ENCODE peak calls at places on chromosomes 2 and 18, in ten cellular contexts. One of them, this sample, is unnamed.
A peak's percentile ranks its signal among the peaks of the same experiment; 100 is the strongest.

GRCh38 chr2:191318037-191318728 is 73.0 kb downstream of the MYO1B start:
- DNase-seq in prostate gland: peak; percentile 45
- DNase-seq in NCI-H510A treated with DMSO at 0.1 percent for 48 hours: no peak
- DNase-seq in lower leg skin: no peak
- DNase-seq in activated naive CD8-positive, alpha-beta T cell treated with anti-CD3 and anti-CD28 coated beads, Interleukin-2, amount 50 U/mL, for 24 hours: no peak
- DNase-seq in GM12892: no peak
- DNase-seq in AG04450: no peak
- DNase-seq in WTC11: no peak
- DNase-seq in A549: no peak
- DNase-seq in Panc1: no peak
- DNase-seq in this sample: no peak

GRCh38 chr2:236754234-236754924 is 184.8 kb downstream of the ACKR3 start:
- DNase-seq in prostate gland: no peak
- DNase-seq in NCI-H510A treated with DMSO at 0.1 percent for 48 hours: peak; percentile 60
- DNase-seq in lower leg skin: no peak
- DNase-seq in activated naive CD8-positive, alpha-beta T cell treated with anti-CD3 and anti-CD28 coated beads, Interleukin-2, amount 50 U/mL, for 24 hours: no peak
- DNase-seq in GM12892: no peak
- DNase-seq in AG04450: no peak
- DNase-seq in WTC11: no peak
- DNase-seq in A549: no peak
- DNase-seq in Panc1: no peak
- DNase-seq in this sample: no peak

GRCh38 chr2:212928681-212929080 is 222.7 kb downstream of the IKZF2 start:
- DNase-seq in prostate gland: no peak
- DNase-seq in NCI-H510A treated with DMSO at 0.1 percent for 48 hours: no peak
- DNase-seq in lower leg skin: no peak
- DNase-seq in activated naive CD8-positive, alpha-beta T cell treated with anti-CD3 and anti-CD28 coated beads, Interleukin-2, amount 50 U/mL, for 24 hours: no peak
- DNase-seq in GM12892: no peak
- DNase-seq in AG04450: peak; percentile 11
- DNase-seq in WTC11: no peak
- DNase-seq in A549: no peak
- DNase-seq in Panc1: no peak
- DNase-seq in this sample: no peak

GRCh38 chr2:11631462-11631861 is 38.5 kb downstream of the NTSR2 start:
- DNase-seq in prostate gland: peak; percentile 30
- DNase-seq in NCI-H510A treated with DMSO at 0.1 percent for 48 hours: peak; percentile 62
- DNase-seq in lower leg skin: no peak
- DNase-seq in activated naive CD8-positive, alpha-beta T cell treated with anti-CD3 and anti-CD28 coated beads, Interleukin-2, amount 50 U/mL, for 24 hours: no peak
- DNase-seq in GM12892: no peak
- DNase-seq in AG04450: no peak
- DNase-seq in WTC11: no peak
- DNase-seq in A549: peak; percentile 12
- DNase-seq in Panc1: no peak
- DNase-seq in this sample: no peak

GRCh38 chr2:7796200-7796563 is 879.0 kb downstream of the RNF144A start:
- DNase-seq in prostate gland: no peak
- DNase-seq in NCI-H510A treated with DMSO at 0.1 percent for 48 hours: no peak
- DNase-seq in lower leg skin: no peak
- DNase-seq in activated naive CD8-positive, alpha-beta T cell treated with anti-CD3 and anti-CD28 coated beads, Interleukin-2, amount 50 U/mL, for 24 hours: no peak
- DNase-seq in GM12892: no peak
- DNase-seq in AG04450: no peak
- DNase-seq in WTC11: no peak
- DNase-seq in A549: no peak
- DNase-seq in Panc1: no peak
- DNase-seq in this sample: no peak

GRCh38 chr18:75341897-75342296 is 85.6 kb downstream of the SMIM21 start:
- DNase-seq in prostate gland: no peak
- DNase-seq in NCI-H510A treated with DMSO at 0.1 percent for 48 hours: no peak
- DNase-seq in lower leg skin: no peak
- DNase-seq in activated naive CD8-positive, alpha-beta T cell treated with anti-CD3 and anti-CD28 coated beads, Interleukin-2, amount 50 U/mL, for 24 hours: no peak
- DNase-seq in GM12892: no peak
- DNase-seq in AG04450: no peak
- DNase-seq in WTC11: no peak
- DNase-seq in A549: no peak
- DNase-seq in Panc1: no peak
- DNase-seq in this sample: no peak

GRCh38 chr2:3223080-3223923 is 154.3 kb downstream of the EIPR1 start:
- DNase-seq in prostate gland: no peak
- DNase-seq in NCI-H510A treated with DMSO at 0.1 percent for 48 hours: no peak
- DNase-seq in lower leg skin: no peak
- DNase-seq in activated naive CD8-positive, alpha-beta T cell treated with anti-CD3 and anti-CD28 coated beads, Interleukin-2, amount 50 U/mL, for 24 hours: peak; percentile 87
- DNase-seq in GM12892: peak; percentile 48
- DNase-seq in AG04450: peak; percentile 15
- DNase-seq in WTC11: no peak
- DNase-seq in A549: no peak
- DNase-seq in Panc1: no peak
- DNase-seq in this sample: peak; percentile 26

GRCh38 chr2:34316788-34317187 is 717.7 kb upstream of the FAM98A start:
- DNase-seq in prostate gland: no peak
- DNase-seq in NCI-H510A treated with DMSO at 0.1 percent for 48 hours: no peak
- DNase-seq in lower leg skin: no peak
- DNase-seq in activated naive CD8-positive, alpha-beta T cell treated with anti-CD3 and anti-CD28 coated beads, Interleukin-2, amount 50 U/mL, for 24 hours: no peak
- DNase-seq in GM12892: no peak
- DNase-seq in AG04450: no peak
- DNase-seq in WTC11: no peak
- DNase-seq in A549: no peak
- DNase-seq in Panc1: no peak
- DNase-seq in this sample: no peak

GRCh38 chr18:55300469-55301195 is 287.4 kb downstream of the TCF4 start:
- DNase-seq in prostate gland: no peak
- DNase-seq in NCI-H510A treated with DMSO at 0.1 percent for 48 hours: peak; percentile 27
- DNase-seq in lower leg skin: no peak
- DNase-seq in activated naive CD8-positive, alpha-beta T cell treated with anti-CD3 and anti-CD28 coated beads, Interleukin-2, amount 50 U/mL, for 24 hours: no peak
- DNase-seq in GM12892: no peak
- DNase-seq in AG04450: no peak
- DNase-seq in WTC11: peak; percentile 13
- DNase-seq in A549: no peak
- DNase-seq in Panc1: no peak
- DNase-seq in this sample: no peak

GRCh38 chr2:231397928-231398294 is 2.4 kb downstream of the B3GNT7 start:
- DNase-seq in prostate gland: no peak
- DNase-seq in NCI-H510A treated with DMSO at 0.1 percent for 48 hours: no peak
- DNase-seq in lower leg skin: no peak
- DNase-seq in activated naive CD8-positive, alpha-beta T cell treated with anti-CD3 and anti-CD28 coated beads, Interleukin-2, amount 50 U/mL, for 24 hours: no peak
- DNase-seq in GM12892: no peak
- DNase-seq in AG04450: no peak
- DNase-seq in WTC11: no peak
- DNase-seq in A549: no peak
- DNase-seq in Panc1: no peak
- DNase-seq in this sample: no peak

GRCh38 chr2:119263656-119264055 is 40.0 kb downstream of the STEAP3 start:
- DNase-seq in prostate gland: no peak
- DNase-seq in NCI-H510A treated with DMSO at 0.1 percent for 48 hours: no peak
- DNase-seq in lower leg skin: no peak
- DNase-seq in activated naive CD8-positive, alpha-beta T cell treated with anti-CD3 and anti-CD28 coated beads, Interleukin-2, amount 50 U/mL, for 24 hours: no peak
- DNase-seq in GM12892: no peak
- DNase-seq in AG04450: no peak
- DNase-seq in WTC11: no peak
- DNase-seq in A549: no peak
- DNase-seq in Panc1: no peak
- DNase-seq in this sample: no peak

GRCh38 chr2:239292956-239293355 is 107.9 kb downstream of the HDAC4 start:
- DNase-seq in prostate gland: no peak
- DNase-seq in NCI-H510A treated with DMSO at 0.1 percent for 48 hours: no peak
- DNase-seq in lower leg skin: no peak
- DNase-seq in activated naive CD8-positive, alpha-beta T cell treated with anti-CD3 and anti-CD28 coated beads, Interleukin-2, amount 50 U/mL, for 24 hours: no peak
- DNase-seq in GM12892: no peak
- DNase-seq in AG04450: no peak
- DNase-seq in WTC11: peak; percentile 4
- DNase-seq in A549: no peak
- DNase-seq in Panc1: no peak
- DNase-seq in this sample: no peak

GRCh38 chr2:200796561-200796960 is 15.1 kb upstream of the BZW1 start:
- DNase-seq in prostate gland: no peak
- DNase-seq in NCI-H510A treated with DMSO at 0.1 percent for 48 hours: peak; percentile 15
- DNase-seq in lower leg skin: no peak
- DNase-seq in activated naive CD8-positive, alpha-beta T cell treated with anti-CD3 and anti-CD28 coated beads, Interleukin-2, amount 50 U/mL, for 24 hours: no peak
- DNase-seq in GM12892: no peak
- DNase-seq in AG04450: no peak
- DNase-seq in WTC11: no peak
- DNase-seq in A549: no peak
- DNase-seq in Panc1: no peak
- DNase-seq in this sample: no peak

GRCh38 chr18:46161721-46162421 is 57.7 kb downstream of the HAUS1 start:
- DNase-seq in prostate gland: no peak
- DNase-seq in NCI-H510A treated with DMSO at 0.1 percent for 48 hours: no peak
- DNase-seq in lower leg skin: no peak
- DNase-seq in activated naive CD8-positive, alpha-beta T cell treated with anti-CD3 and anti-CD28 coated beads, Interleukin-2, amount 50 U/mL, for 24 hours: no peak
- DNase-seq in GM12892: no peak
- DNase-seq in AG04450: no peak
- DNase-seq in WTC11: no peak
- DNase-seq in A549: no peak
- DNase-seq in Panc1: no peak
- DNase-seq in this sample: no peak

GRCh38 chr2:72367530-72368225 is 220.0 kb upstream of the CYP26B1 start:
- DNase-seq in prostate gland: peak; percentile 51
- DNase-seq in NCI-H510A treated with DMSO at 0.1 percent for 48 hours: no peak
- DNase-seq in lower leg skin: peak; percentile 46
- DNase-seq in activated naive CD8-positive, alpha-beta T cell treated with anti-CD3 and anti-CD28 coated beads, Interleukin-2, amount 50 U/mL, for 24 hours: no peak
- DNase-seq in GM12892: no peak
- DNase-seq in AG04450: peak; percentile 67
- DNase-seq in WTC11: peak; percentile 37
- DNase-seq in A549: peak; percentile 98
- DNase-seq in Panc1: no peak
- DNase-seq in this sample: no peak

GRCh38 chr2:201261911-201262310 is 1.6 kb downstream of the CASP8 start:
- DNase-seq in prostate gland: no peak
- DNase-seq in NCI-H510A treated with DMSO at 0.1 percent for 48 hours: no peak
- DNase-seq in lower leg skin: no peak
- DNase-seq in activated naive CD8-positive, alpha-beta T cell treated with anti-CD3 and anti-CD28 coated beads, Interleukin-2, amount 50 U/mL, for 24 hours: no peak
- DNase-seq in GM12892: no peak
- DNase-seq in AG04450: no peak
- DNase-seq in WTC11: no peak
- DNase-seq in A549: no peak
- DNase-seq in Panc1: no peak
- DNase-seq in this sample: no peak

GRCh38 chr2:105235388-105236059 is 6.0 kb upstream of the GPR45 start:
- DNase-seq in prostate gland: peak; percentile 75
- DNase-seq in NCI-H510A treated with DMSO at 0.1 percent for 48 hours: peak; percentile 74
- DNase-seq in lower leg skin: peak; percentile 66
- DNase-seq in activated naive CD8-positive, alpha-beta T cell treated with anti-CD3 and anti-CD28 coated beads, Interleukin-2, amount 50 U/mL, for 24 hours: peak; percentile 76
- DNase-seq in GM12892: no peak
- DNase-seq in AG04450: peak; percentile 49
- DNase-seq in WTC11: peak; percentile 88
- DNase-seq in A549: peak; percentile 82
- DNase-seq in Panc1: peak; percentile 50
- DNase-seq in this sample: peak; percentile 37

GRCh38 chr2:165584126-165584525 is 114.6 kb downstream of the CSRNP3 start:
- DNase-seq in prostate gland: no peak
- DNase-seq in NCI-H510A treated with DMSO at 0.1 percent for 48 hours: no peak
- DNase-seq in lower leg skin: no peak
- DNase-seq in activated naive CD8-positive, alpha-beta T cell treated with anti-CD3 and anti-CD28 coated beads, Interleukin-2, amount 50 U/mL, for 24 hours: no peak
- DNase-seq in GM12892: no peak
- DNase-seq in AG04450: no peak
- DNase-seq in WTC11: no peak
- DNase-seq in A549: no peak
- DNase-seq in Panc1: no peak
- DNase-seq in this sample: no peak

GRCh38 chr2:25822190-25823117 is 55.8 kb downstream of the ASXL2 start:
- DNase-seq in prostate gland: peak; percentile 34
- DNase-seq in NCI-H510A treated with DMSO at 0.1 percent for 48 hours: peak; percentile 50
- DNase-seq in lower leg skin: no peak
- DNase-seq in activated naive CD8-positive, alpha-beta T cell treated with anti-CD3 and anti-CD28 coated beads, Interleukin-2, amount 50 U/mL, for 24 hours: peak; percentile 80
- DNase-seq in GM12892: peak; percentile 24
- DNase-seq in AG04450: no peak
- DNase-seq in WTC11: peak; percentile 65
- DNase-seq in A549: peak; percentile 30
- DNase-seq in Panc1: no peak
- DNase-seq in this sample: peak; percentile 59

GRCh38 chr2:212683346-212683745 is 144.7 kb upstream of the ERBB4 start:
- DNase-seq in prostate gland: no peak
- DNase-seq in NCI-H510A treated with DMSO at 0.1 percent for 48 hours: no peak
- DNase-seq in lower leg skin: no peak
- DNase-seq in activated naive CD8-positive, alpha-beta T cell treated with anti-CD3 and anti-CD28 coated beads, Interleukin-2, amount 50 U/mL, for 24 hours: no peak
- DNase-seq in GM12892: no peak
- DNase-seq in AG04450: no peak
- DNase-seq in WTC11: no peak
- DNase-seq in A549: no peak
- DNase-seq in Panc1: no peak
- DNase-seq in this sample: no peak

GRCh38 chr2:29336741-29337340 is 221.6 kb downstream of the CLIP4 start:
- DNase-seq in prostate gland: no peak
- DNase-seq in NCI-H510A treated with DMSO at 0.1 percent for 48 hours: no peak
- DNase-seq in lower leg skin: no peak
- DNase-seq in activated naive CD8-positive, alpha-beta T cell treated with anti-CD3 and anti-CD28 coated beads, Interleukin-2, amount 50 U/mL, for 24 hours: no peak
- DNase-seq in GM12892: no peak
- DNase-seq in AG04450: no peak
- DNase-seq in WTC11: no peak
- DNase-seq in A549: no peak
- DNase-seq in Panc1: no peak
- DNase-seq in this sample: no peak

GRCh38 chr2:98385050-98385699 is 38.9 kb downstream of the CNGA3 start:
- DNase-seq in prostate gland: peak; percentile 66
- DNase-seq in NCI-H510A treated with DMSO at 0.1 percent for 48 hours: peak; percentile 71
- DNase-seq in lower leg skin: peak; percentile 43
- DNase-seq in activated naive CD8-positive, alpha-beta T cell treated with anti-CD3 and anti-CD28 coated beads, Interleukin-2, amount 50 U/mL, for 24 hours: peak; percentile 80
- DNase-seq in GM12892: peak; percentile 71
- DNase-seq in AG04450: peak; percentile 27
- DNase-seq in WTC11: peak; percentile 87
- DNase-seq in A549: peak; percentile 76
- DNase-seq in Panc1: peak; percentile 67
- DNase-seq in this sample: peak; percentile 76

GRCh38 chr2:174572556-174572955 is 25.0 kb downstream of the WIPF1 start:
- DNase-seq in prostate gland: no peak
- DNase-seq in NCI-H510A treated with DMSO at 0.1 percent for 48 hours: no peak
- DNase-seq in lower leg skin: no peak
- DNase-seq in activated naive CD8-positive, alpha-beta T cell treated with anti-CD3 and anti-CD28 coated beads, Interleukin-2, amount 50 U/mL, for 24 hours: no peak
- DNase-seq in GM12892: no peak
- DNase-seq in AG04450: no peak
- DNase-seq in WTC11: no peak
- DNase-seq in A549: no peak
- DNase-seq in Panc1: no peak
- DNase-seq in this sample: no peak

GRCh38 chr2:98478088-98478551 is 33.5 kb downstream of the INPP4A start:
- DNase-seq in prostate gland: no peak
- DNase-seq in NCI-H510A treated with DMSO at 0.1 percent for 48 hours: no peak
- DNase-seq in lower leg skin: no peak
- DNase-seq in activated naive CD8-positive, alpha-beta T cell treated with anti-CD3 and anti-CD28 coated beads, Interleukin-2, amount 50 U/mL, for 24 hours: no peak
- DNase-seq in GM12892: no peak
- DNase-seq in AG04450: no peak
- DNase-seq in WTC11: no peak
- DNase-seq in A549: no peak
- DNase-seq in Panc1: no peak
- DNase-seq in this sample: no peak

GRCh38 chr2:144449028-144449406 is 70.9 kb downstream of the ZEB2 start:
- DNase-seq in prostate gland: no peak
- DNase-seq in NCI-H510A treated with DMSO at 0.1 percent for 48 hours: no peak
- DNase-seq in lower leg skin: no peak
- DNase-seq in activated naive CD8-positive, alpha-beta T cell treated with anti-CD3 and anti-CD28 coated beads, Interleukin-2, amount 50 U/mL, for 24 hours: no peak
- DNase-seq in GM12892: no peak
- DNase-seq in AG04450: no peak
- DNase-seq in WTC11: peak; percentile 57
- DNase-seq in A549: peak; percentile 7
- DNase-seq in Panc1: no peak
- DNase-seq in this sample: peak; percentile 14

GRCh38 chr18:10041180-10041579 is 127.4 kb downstream of the VAPA start:
- DNase-seq in prostate gland: peak; percentile 16
- DNase-seq in NCI-H510A treated with DMSO at 0.1 percent for 48 hours: no peak
- DNase-seq in lower leg skin: peak; percentile 79
- DNase-seq in activated naive CD8-positive, alpha-beta T cell treated with anti-CD3 and anti-CD28 coated beads, Interleukin-2, amount 50 U/mL, for 24 hours: no peak
- DNase-seq in GM12892: no peak
- DNase-seq in AG04450: no peak
- DNase-seq in WTC11: no peak
- DNase-seq in A549: no peak
- DNase-seq in Panc1: no peak
- DNase-seq in this sample: no peak

GRCh38 chr2:112055833-112056625 is 960 bp downstream of the TMEM87B start:
- DNase-seq in prostate gland: peak; percentile 63
- DNase-seq in NCI-H510A treated with DMSO at 0.1 percent for 48 hours: peak; percentile 40
- DNase-seq in lower leg skin: peak; percentile 80
- DNase-seq in activated naive CD8-positive, alpha-beta T cell treated with anti-CD3 and anti-CD28 coated beads, Interleukin-2, amount 50 U/mL, for 24 hours: peak; percentile 39
- DNase-seq in GM12892: no peak
- DNase-seq in AG04450: peak; percentile 81
- DNase-seq in WTC11: peak; percentile 41
- DNase-seq in A549: peak; percentile 72
- DNase-seq in Panc1: peak; percentile 47
- DNase-seq in this sample: peak; percentile 38

GRCh38 chr18:38940475-38940862 is 1374.9 kb upstream of the CELF4 start:
- DNase-seq in prostate gland: no peak
- DNase-seq in NCI-H510A treated with DMSO at 0.1 percent for 48 hours: no peak
- DNase-seq in lower leg skin: no peak
- DNase-seq in activated naive CD8-positive, alpha-beta T cell treated with anti-CD3 and anti-CD28 coated beads, Interleukin-2, amount 50 U/mL, for 24 hours: no peak
- DNase-seq in GM12892: no peak
- DNase-seq in AG04450: no peak
- DNase-seq in WTC11: no peak
- DNase-seq in A549: no peak
- DNase-seq in Panc1: no peak
- DNase-seq in this sample: no peak

This sample was measured in germinal center.